ENCODE peak calls at places on chromosomes 16 and 17, in four cellular contexts. One of them, this sample, is unnamed.
A peak's percentile ranks its signal among the peaks of the same experiment; 100 is the strongest.

GRCh38 chr17:42566215-42566872 is 556 bp upstream of the MLX start:
- DNase-seq in HepG2: no peak
- DNase-seq in K562: no peak
- DNase-seq in GM12878: no peak
- DNase-seq in this sample: no peak

GRCh38 chr17:73667184-73667959 is 23.1 kb upstream of the SDK2 start:
- DNase-seq in GM12878: no peak
- DNase-seq in HepG2: no peak
- DNase-seq in K562: no peak
- DNase-seq in this sample: no peak

GRCh38 chr17:31917065-31917529 is 15.6 kb upstream of the UTP6 start:
- DNase-seq in K562: no peak
- DNase-seq in HepG2: no peak
- DNase-seq in GM12878: no peak
- DNase-seq in this sample: no peak

GRCh38 chr17:44901323-44901965 is 2.2 kb upstream of the EFTUD2 start:
- DNase-seq in K562: no peak
- DNase-seq in GM12878: no peak
- DNase-seq in HepG2: no peak
- DNase-seq in this sample: no peak

GRCh38 chr16:67169642-67170167 is 633 bp upstream of the NOL3 start:
- DNase-seq in GM12878: no peak
- DNase-seq in K562: peak; percentile 76
- DNase-seq in HepG2: peak; percentile 54
- DNase-seq in this sample: peak; percentile 59

GRCh38 chr17:82974136-82974952 is 105.1 kb upstream of the METRNL start:
- DNase-seq in HepG2: no peak
- DNase-seq in K562: no peak
- DNase-seq in GM12878: no peak
- DNase-seq in this sample: no peak

GRCh38 chr17:53722407-53722806 is 100.3 kb upstream of the KIF2B start:
- DNase-seq in GM12878: no peak
- DNase-seq in HepG2: no peak
- DNase-seq in K562: peak; percentile 12
- DNase-seq in this sample: no peak

GRCh38 chr17:63171428-63172205 is 205.6 kb downstream of the TANC2 start:
- DNase-seq in GM12878: no peak
- DNase-seq in K562: no peak
- DNase-seq in HepG2: no peak
- DNase-seq in this sample: no peak

GRCh38 chr16:14003119-14003570 is 68.0 kb upstream of the MRTFB start:
- DNase-seq in HepG2: no peak
- DNase-seq in K562: peak; percentile 57
- DNase-seq in GM12878: no peak
- DNase-seq in this sample: peak; percentile 65

GRCh38 chr17:4806420-4806769 is 557 bp upstream of the PLD2 start:
- DNase-seq in GM12878: no peak
- DNase-seq in HepG2: no peak
- DNase-seq in K562: no peak
- DNase-seq in this sample: no peak

GRCh38 chr16:71895679-71896385 is 501 bp downstream of the IST1 start:
- DNase-seq in K562: peak; percentile 58
- DNase-seq in HepG2: no peak
- DNase-seq in GM12878: no peak
- DNase-seq in this sample: peak; percentile 25

GRCh38 chr17:44916059-44916780 is 920 bp upstream of the GFAP start:
- DNase-seq in HepG2: peak; percentile 79
- DNase-seq in K562: no peak
- DNase-seq in GM12878: no peak
- DNase-seq in this sample: no peak

GRCh38 chr16:1678500-1679098 is 520 bp downstream of the JPT2 start:
- DNase-seq in GM12878: no peak
- DNase-seq in HepG2: peak; percentile 12
- DNase-seq in K562: peak; percentile 37
- DNase-seq in this sample: peak; percentile 18

GRCh38 chr16:87723224-87723619 is 42.6 kb downstream of the KLHDC4 start:
- DNase-seq in HepG2: no peak
- DNase-seq in K562: peak; percentile 78
- DNase-seq in GM12878: peak; percentile 58
- DNase-seq in this sample: no peak

GRCh38 chr17:31595076-31595475 is 203.6 kb downstream of the RAB11FIP4 start:
- DNase-seq in GM12878: no peak
- DNase-seq in K562: no peak
- DNase-seq in HepG2: no peak
- DNase-seq in this sample: no peak

DNA sequence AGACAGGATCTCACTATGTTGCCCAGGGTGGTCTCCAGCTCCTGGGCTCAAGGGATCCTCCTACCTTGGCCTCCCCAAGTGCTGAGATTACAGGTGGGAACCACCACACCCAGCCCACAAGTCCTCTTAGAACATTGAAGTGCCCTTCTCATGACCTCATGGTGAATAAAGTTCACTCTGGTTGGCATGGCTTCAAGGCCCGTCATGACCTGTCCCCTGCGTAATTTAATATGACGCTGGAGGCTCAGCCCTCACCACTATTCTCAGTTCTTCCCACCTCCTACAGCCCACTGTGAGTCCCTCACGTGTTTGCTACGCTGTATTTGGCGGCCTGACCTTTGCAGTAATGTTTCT is 1.9 kb downstream of the ENDOV start:
- DNase-seq in K562: no peak
- DNase-seq in GM12878: no peak
- DNase-seq in HepG2: no peak
- DNase-seq in this sample: no peak
- TF ChIP-seq FOXK2 in K562: no peak
- TF ChIP-seq FOXK2 in GM12878: no peak
- TF ChIP-seq FOXK2 in HepG2: no peak
- TF ChIP-seq FOXK2 in this sample: no peak

GRCh38 chr17:50268632-50269287 is 5.5 kb upstream of the TMEM92 start:
- DNase-seq in K562: no peak
- DNase-seq in GM12878: no peak
- DNase-seq in HepG2: no peak
- DNase-seq in this sample: no peak
- TF ChIP-seq SP1 in K562: no peak
- TF ChIP-seq SP1 in GM12878: no peak
- TF ChIP-seq SP1 in HepG2: no peak
- TF ChIP-seq SP1 in this sample: no peak

GRCh38 chr17:59349178-59349577 is 17.7 kb downstream of the YPEL2 start:
- DNase-seq in HepG2: no peak
- DNase-seq in GM12878: no peak
- DNase-seq in K562: no peak
- DNase-seq in this sample: no peak

GRCh38 chr17:59346876-59347407 is 15.5 kb downstream of the YPEL2 start:
- DNase-seq in HepG2: no peak
- DNase-seq in GM12878: no peak
- DNase-seq in K562: no peak
- DNase-seq in this sample: no peak

GRCh38 chr17:59346341-59346740 is 14.9 kb downstream of the YPEL2 start:
- DNase-seq in GM12878: no peak
- DNase-seq in K562: no peak
- DNase-seq in HepG2: no peak
- DNase-seq in this sample: no peak

GRCh38 chr17:59345476-59345875 is 14.0 kb downstream of the YPEL2 start:
- DNase-seq in GM12878: no peak
- DNase-seq in K562: no peak
- DNase-seq in HepG2: no peak
- DNase-seq in this sample: no peak

GRCh38 chr17:59347975-59348391 is 16.5 kb downstream of the YPEL2 start:
- DNase-seq in GM12878: no peak
- DNase-seq in K562: no peak
- DNase-seq in HepG2: no peak
- DNase-seq in this sample: no peak
- TF ChIP-seq FOXK2 in GM12878: no peak
- TF ChIP-seq FOXK2 in K562: no peak
- TF ChIP-seq FOXK2 in HepG2: no peak
- TF ChIP-seq FOXK2 in this sample: no peak

DNA sequence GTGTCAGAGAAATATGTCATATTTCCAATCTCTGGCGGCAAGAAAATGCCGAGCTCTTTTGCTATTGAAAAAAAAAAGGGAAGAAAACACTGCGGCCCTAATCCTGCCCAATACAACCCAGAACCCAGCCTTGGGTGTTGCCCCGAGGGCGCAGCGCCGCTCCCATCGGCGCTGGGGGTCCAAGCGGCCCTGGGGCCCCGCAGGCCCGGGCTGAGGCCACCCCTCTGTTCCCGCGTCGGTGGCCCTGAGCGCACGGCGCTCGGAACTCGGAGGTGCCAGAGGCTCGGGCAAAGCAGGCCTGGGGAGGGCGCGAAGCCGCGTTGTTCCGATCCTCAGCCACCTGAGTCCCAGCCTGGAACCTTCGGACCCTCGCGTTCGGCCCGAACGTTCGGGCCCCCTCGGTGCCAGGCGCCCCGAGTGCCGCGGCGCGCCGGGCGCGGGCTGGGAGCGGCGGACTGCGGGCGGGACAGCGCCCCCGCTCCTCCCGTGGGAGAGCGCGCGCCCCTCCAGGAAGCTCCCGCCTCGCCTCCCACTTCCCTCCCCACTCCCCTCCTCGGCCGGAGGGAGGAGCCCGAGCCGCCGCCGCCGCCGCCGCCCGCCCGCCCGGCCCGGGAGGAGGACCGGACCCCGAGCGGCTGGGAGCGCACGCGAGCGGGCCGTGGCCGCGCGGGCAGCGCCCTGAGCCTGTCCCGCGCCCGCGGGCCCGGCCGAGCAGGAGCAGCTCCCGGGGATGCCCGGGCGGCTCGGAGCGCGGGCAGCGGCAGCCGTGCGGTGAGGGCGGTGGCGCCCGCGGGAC is at the start of gene CPNE2:
- DNase-seq in HepG2: no peak
- DNase-seq in K562: peak; percentile 72
- DNase-seq in GM12878: no peak
- DNase-seq in this sample: peak; percentile 70
- TF ChIP-seq SP1 in HepG2: no peak
- TF ChIP-seq SP1 in K562: no peak
- TF ChIP-seq SP1 in GM12878: no peak
- TF ChIP-seq SP1 in this sample: no peak

GRCh38 chr17:58788199-58788598 is 32.5 kb downstream of the PPM1E start:
- DNase-seq in HepG2: no peak
- DNase-seq in K562: no peak
- DNase-seq in GM12878: no peak
- DNase-seq in this sample: no peak
- TF ChIP-seq FOXK2 in HepG2: no peak
- TF ChIP-seq FOXK2 in K562: no peak
- TF ChIP-seq FOXK2 in GM12878: no peak
- TF ChIP-seq FOXK2 in this sample: no peak

DNA sequence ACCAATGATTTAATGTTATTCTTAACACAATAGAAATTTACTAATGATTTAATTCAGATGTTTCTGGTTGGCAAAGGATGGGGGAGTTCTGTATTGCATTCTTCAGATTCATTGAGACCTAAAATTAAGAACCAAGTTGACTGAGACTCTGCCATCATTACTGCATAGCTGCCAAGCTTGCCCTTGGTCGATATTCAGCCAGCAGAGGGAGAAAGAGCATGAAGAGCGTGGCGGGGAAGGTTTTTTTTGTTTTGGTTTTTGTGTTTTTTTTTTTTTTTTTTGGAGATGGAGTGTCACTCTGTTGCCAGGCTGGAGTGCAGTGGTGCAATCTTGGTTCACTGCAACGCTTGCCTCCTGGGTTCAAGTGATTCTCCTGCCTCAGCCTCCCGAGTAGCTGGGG is 659.4 kb upstream of the EEF2KMT start:
- DNase-seq in GM12878: no peak
- DNase-seq in HepG2: no peak
- DNase-seq in K562: no peak
- DNase-seq in this sample: no peak
- TF ChIP-seq SP1 in GM12878: no peak
- TF ChIP-seq SP1 in HepG2: no peak
- TF ChIP-seq SP1 in K562: no peak
- TF ChIP-seq SP1 in this sample: no peak

GRCh38 chr17:9266769-9267168 is 245.5 kb downstream of the NTN1 start:
- DNase-seq in GM12878: no peak
- DNase-seq in K562: no peak
- DNase-seq in HepG2: no peak
- DNase-seq in this sample: no peak
- TF ChIP-seq FOXK2 in GM12878: no peak
- TF ChIP-seq FOXK2 in K562: no peak
- TF ChIP-seq FOXK2 in HepG2: no peak
- TF ChIP-seq FOXK2 in this sample: no peak

DNA sequence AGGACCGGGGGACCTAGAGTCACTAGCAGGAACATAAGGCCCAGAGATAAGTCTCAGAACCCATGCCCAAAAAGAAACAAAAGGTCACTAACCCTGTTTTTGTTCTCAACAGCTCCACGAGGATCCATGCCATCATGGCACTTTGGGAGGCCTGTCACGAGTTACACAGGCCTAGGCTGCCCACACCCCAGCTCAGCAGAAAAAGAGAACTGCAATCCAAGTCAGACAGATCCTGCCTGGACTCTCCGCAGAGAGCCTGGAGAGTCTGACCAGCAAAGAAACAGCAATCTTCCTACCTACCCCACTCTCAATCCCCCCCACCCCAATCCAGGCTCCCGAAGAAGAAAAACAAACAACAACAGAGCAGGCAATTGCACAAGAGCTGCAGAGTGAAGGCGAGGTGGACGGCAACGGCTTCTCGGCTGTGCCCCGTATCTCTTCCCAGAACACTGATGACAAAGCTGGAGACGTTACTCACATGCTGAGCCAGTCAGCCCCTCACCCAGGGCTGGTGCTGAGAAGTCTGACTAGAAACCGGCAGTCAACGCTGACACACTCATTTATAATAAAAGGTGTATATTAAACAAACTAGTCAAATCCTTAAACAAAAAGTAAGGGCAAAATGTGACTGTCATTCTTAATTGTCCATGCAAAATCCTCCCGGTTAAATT is 89.4 kb downstream of the SMG6 start:
- DNase-seq in GM12878: no peak
- DNase-seq in HepG2: no peak
- DNase-seq in K562: peak; percentile 55
- DNase-seq in this sample: peak; percentile 18
- TF ChIP-seq SP1 in GM12878: no peak
- TF ChIP-seq SP1 in HepG2: no peak
- TF ChIP-seq SP1 in K562: no peak
- TF ChIP-seq SP1 in this sample: no peak